ENCODE peak calls at places on chromosomes 6 and 20, in ten cellular contexts. One of them, this sample, is unnamed.

GRCh38 chr6:1124885-1125284 is 187.0 kb upstream of the FOXQ1 start:
- DNase-seq in Peyer's patch: no peak
- DNase-seq in cardiac fibroblast: no peak
- DNase-seq in right lobe of liver: no peak
- DNase-seq in neural progenitor cell: no peak
- DNase-seq in body of pancreas: no peak
- DNase-seq in heart left ventricle: no peak
- DNase-seq in A549: no peak
- DNase-seq in upper lobe of right lung: no peak
- DNase-seq in fibroblast of pulmonary artery: no peak
- DNase-seq in this sample: no peak

GRCh38 chr6:897561-898207 is 204.7 kb upstream of the EXOC2 start:
- DNase-seq in Peyer's patch: no peak
- DNase-seq in cardiac fibroblast: no peak
- DNase-seq in right lobe of liver: no peak
- DNase-seq in neural progenitor cell: no peak
- DNase-seq in body of pancreas: no peak
- DNase-seq in heart left ventricle: no peak
- DNase-seq in A549: no peak
- DNase-seq in upper lobe of right lung: no peak
- DNase-seq in fibroblast of pulmonary artery: no peak
- DNase-seq in this sample: no peak

GRCh38 chr6:151940307-151940706 is 132.8 kb downstream of the ESR1 start:
- DNase-seq in Peyer's patch: no peak
- DNase-seq in cardiac fibroblast: no peak
- DNase-seq in right lobe of liver: no peak
- DNase-seq in neural progenitor cell: no peak
- DNase-seq in body of pancreas: no peak
- DNase-seq in heart left ventricle: no peak
- DNase-seq in A549: no peak
- DNase-seq in upper lobe of right lung: no peak
- DNase-seq in fibroblast of pulmonary artery: no peak
- DNase-seq in this sample: no peak

GRCh38 chr20:8583209-8584106 is 451.4 kb downstream of the PLCB1 start:
- DNase-seq in Peyer's patch: no peak
- DNase-seq in cardiac fibroblast: peak
- DNase-seq in right lobe of liver: no peak
- DNase-seq in neural progenitor cell: no peak
- DNase-seq in body of pancreas: no peak
- DNase-seq in heart left ventricle: no peak
- DNase-seq in A549: no peak
- DNase-seq in upper lobe of right lung: no peak
- DNase-seq in fibroblast of pulmonary artery: peak
- DNase-seq in this sample: no peak

GRCh38 chr6:46628498-46628897 is 24.1 kb downstream of the CYP39A1 start:
- DNase-seq in Peyer's patch: no peak
- DNase-seq in cardiac fibroblast: no peak
- DNase-seq in right lobe of liver: no peak
- DNase-seq in neural progenitor cell: no peak
- DNase-seq in body of pancreas: no peak
- DNase-seq in heart left ventricle: no peak
- DNase-seq in A549: no peak
- DNase-seq in upper lobe of right lung: no peak
- DNase-seq in fibroblast of pulmonary artery: no peak
- DNase-seq in this sample: no peak

GRCh38 chr6:56842602-56843475 is 112.1 kb upstream of the BEND6 start:
- DNase-seq in Peyer's patch: peak
- DNase-seq in cardiac fibroblast: peak
- DNase-seq in right lobe of liver: peak
- DNase-seq in neural progenitor cell: no peak
- DNase-seq in body of pancreas: peak
- DNase-seq in heart left ventricle: peak
- DNase-seq in A549: peak
- DNase-seq in upper lobe of right lung: peak
- DNase-seq in fibroblast of pulmonary artery: peak
- DNase-seq in this sample: no peak

GRCh38 chr6:41818271-41819054 is 31.0 kb downstream of the TOMM6 start:
- DNase-seq in Peyer's patch: no peak
- DNase-seq in cardiac fibroblast: peak
- DNase-seq in right lobe of liver: no peak
- DNase-seq in neural progenitor cell: no peak
- DNase-seq in body of pancreas: no peak
- DNase-seq in heart left ventricle: no peak
- DNase-seq in A549: no peak
- DNase-seq in upper lobe of right lung: no peak
- DNase-seq in fibroblast of pulmonary artery: peak
- DNase-seq in this sample: no peak

GRCh38 chr6:165718486-165718885 is 55.4 kb upstream of the PDE10A start:
- DNase-seq in Peyer's patch: no peak
- DNase-seq in cardiac fibroblast: peak
- DNase-seq in right lobe of liver: no peak
- DNase-seq in neural progenitor cell: no peak
- DNase-seq in body of pancreas: no peak
- DNase-seq in heart left ventricle: no peak
- DNase-seq in A549: no peak
- DNase-seq in upper lobe of right lung: no peak
- DNase-seq in fibroblast of pulmonary artery: peak
- DNase-seq in this sample: no peak

GRCh38 chr6:129402244-129402643 is 307.7 kb downstream of the ARHGAP18 start:
- DNase-seq in Peyer's patch: no peak
- DNase-seq in cardiac fibroblast: no peak
- DNase-seq in right lobe of liver: no peak
- DNase-seq in neural progenitor cell: no peak
- DNase-seq in body of pancreas: no peak
- DNase-seq in heart left ventricle: no peak
- DNase-seq in A549: no peak
- DNase-seq in upper lobe of right lung: no peak
- DNase-seq in fibroblast of pulmonary artery: peak
- DNase-seq in this sample: peak

GRCh38 chr20:38221041-38221589 is 39.4 kb downstream of the KIAA1755 start:
- DNase-seq in Peyer's patch: peak
- DNase-seq in cardiac fibroblast: peak
- DNase-seq in right lobe of liver: peak
- DNase-seq in neural progenitor cell: peak
- DNase-seq in body of pancreas: peak
- DNase-seq in heart left ventricle: peak
- DNase-seq in A549: peak
- DNase-seq in upper lobe of right lung: peak
- DNase-seq in fibroblast of pulmonary artery: peak
- DNase-seq in this sample: peak

GRCh38 chr20:57688864-57689263 is 21.0 kb downstream of the PMEPA1 start:
- DNase-seq in Peyer's patch: no peak
- DNase-seq in cardiac fibroblast: no peak
- DNase-seq in right lobe of liver: no peak
- DNase-seq in neural progenitor cell: no peak
- DNase-seq in body of pancreas: no peak
- DNase-seq in heart left ventricle: peak
- DNase-seq in A549: no peak
- DNase-seq in upper lobe of right lung: no peak
- DNase-seq in fibroblast of pulmonary artery: no peak
- DNase-seq in this sample: no peak

GRCh38 chr6:134249759-134250602 is 67.9 kb downstream of the SGK1 start:
- DNase-seq in Peyer's patch: no peak
- DNase-seq in cardiac fibroblast: peak
- DNase-seq in right lobe of liver: no peak
- DNase-seq in neural progenitor cell: no peak
- DNase-seq in body of pancreas: peak
- DNase-seq in heart left ventricle: no peak
- DNase-seq in A549: peak
- DNase-seq in upper lobe of right lung: no peak
- DNase-seq in fibroblast of pulmonary artery: peak
- DNase-seq in this sample: peak

GRCh38 chr6:43491750-43492661 is 14.6 kb downstream of the TJAP1 start:
- DNase-seq in Peyer's patch: peak
- DNase-seq in cardiac fibroblast: peak
- DNase-seq in right lobe of liver: peak
- DNase-seq in neural progenitor cell: no peak
- DNase-seq in body of pancreas: no peak
- DNase-seq in heart left ventricle: peak
- DNase-seq in A549: no peak
- DNase-seq in upper lobe of right lung: peak
- DNase-seq in fibroblast of pulmonary artery: peak
- DNase-seq in this sample: peak

GRCh38 chr20:52137850-52138249 is 53.7 kb downstream of the ZFP64 start:
- DNase-seq in Peyer's patch: no peak
- DNase-seq in cardiac fibroblast: no peak
- DNase-seq in right lobe of liver: no peak
- DNase-seq in neural progenitor cell: no peak
- DNase-seq in body of pancreas: no peak
- DNase-seq in heart left ventricle: no peak
- DNase-seq in A549: no peak
- DNase-seq in upper lobe of right lung: no peak
- DNase-seq in fibroblast of pulmonary artery: no peak
- DNase-seq in this sample: no peak

GRCh38 chr20:40892642-40893041 is 136.0 kb upstream of the TOP1 start:
- DNase-seq in Peyer's patch: no peak
- DNase-seq in cardiac fibroblast: no peak
- DNase-seq in right lobe of liver: no peak
- DNase-seq in neural progenitor cell: no peak
- DNase-seq in body of pancreas: no peak
- DNase-seq in heart left ventricle: no peak
- DNase-seq in A549: no peak
- DNase-seq in upper lobe of right lung: no peak
- DNase-seq in fibroblast of pulmonary artery: no peak
- DNase-seq in this sample: no peak
- TF ChIP-seq CTCF in Peyer's patch: no peak
- TF ChIP-seq CTCF in cardiac fibroblast: no peak
- TF ChIP-seq CTCF in right lobe of liver: no peak
- TF ChIP-seq CTCF in neural progenitor cell: no peak
- TF ChIP-seq CTCF in body of pancreas: no peak
- TF ChIP-seq CTCF in heart left ventricle: no peak
- TF ChIP-seq CTCF in A549: no peak
- TF ChIP-seq CTCF in upper lobe of right lung: no peak
- TF ChIP-seq CTCF in fibroblast of pulmonary artery: no peak
- TF ChIP-seq CTCF in this sample: no peak

DNA sequence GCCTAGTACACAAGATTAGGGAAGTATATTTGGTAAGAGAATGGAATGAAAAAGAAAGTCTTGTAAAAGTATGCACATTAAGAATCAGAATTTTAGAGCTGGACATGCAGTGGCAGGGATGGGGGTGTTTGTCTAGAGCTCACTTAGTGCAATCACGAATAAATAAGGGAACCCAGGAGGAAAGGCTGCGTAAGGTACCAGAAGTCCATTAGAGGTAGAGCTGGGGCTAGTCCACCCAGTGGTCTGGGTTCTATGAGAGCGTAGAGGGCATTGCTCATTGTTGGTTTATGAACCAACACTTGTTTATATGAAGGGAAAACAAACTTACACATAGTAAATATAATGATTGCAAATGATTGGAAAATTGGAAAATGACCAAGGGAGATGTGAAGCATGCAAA is 3.1 kb downstream of the CDC40 start:
- DNase-seq in Peyer's patch: no peak
- DNase-seq in cardiac fibroblast: no peak
- DNase-seq in right lobe of liver: no peak
- DNase-seq in neural progenitor cell: no peak
- DNase-seq in body of pancreas: no peak
- DNase-seq in heart left ventricle: no peak
- DNase-seq in A549: no peak
- DNase-seq in upper lobe of right lung: no peak
- DNase-seq in fibroblast of pulmonary artery: no peak
- DNase-seq in this sample: no peak
- H3K4me3 ChIP-seq in Peyer's patch: no peak
- H3K4me3 ChIP-seq in cardiac fibroblast: no peak
- H3K4me3 ChIP-seq in right lobe of liver: no peak
- H3K4me3 ChIP-seq in neural progenitor cell: no peak
- H3K4me3 ChIP-seq in body of pancreas: no peak
- H3K4me3 ChIP-seq in heart left ventricle: no peak
- H3K4me3 ChIP-seq in A549: no peak
- H3K4me3 ChIP-seq in upper lobe of right lung: no peak
- H3K4me3 ChIP-seq in fibroblast of pulmonary artery: no peak
- H3K4me3 ChIP-seq in this sample: no peak

GRCh38 chr6:143998686-143999085 is 9.4 kb downstream of the PLAGL1 start:
- DNase-seq in Peyer's patch: no peak
- DNase-seq in cardiac fibroblast: no peak
- DNase-seq in right lobe of liver: no peak
- DNase-seq in neural progenitor cell: no peak
- DNase-seq in body of pancreas: no peak
- DNase-seq in heart left ventricle: no peak
- DNase-seq in A549: no peak
- DNase-seq in upper lobe of right lung: no peak
- DNase-seq in fibroblast of pulmonary artery: no peak
- DNase-seq in this sample: no peak

GRCh38 chr6:143993965-143994646 is 14.0 kb downstream of the PLAGL1 start:
- DNase-seq in Peyer's patch: no peak
- DNase-seq in cardiac fibroblast: no peak
- DNase-seq in right lobe of liver: no peak
- DNase-seq in neural progenitor cell: no peak
- DNase-seq in body of pancreas: no peak
- DNase-seq in heart left ventricle: no peak
- DNase-seq in A549: no peak
- DNase-seq in upper lobe of right lung: no peak
- DNase-seq in fibroblast of pulmonary artery: no peak
- DNase-seq in this sample: no peak

GRCh38 chr6:143999406-143999805 is 8.7 kb downstream of the PLAGL1 start:
- DNase-seq in Peyer's patch: no peak
- DNase-seq in cardiac fibroblast: peak
- DNase-seq in right lobe of liver: no peak
- DNase-seq in neural progenitor cell: no peak
- DNase-seq in body of pancreas: no peak
- DNase-seq in heart left ventricle: no peak
- DNase-seq in A549: no peak
- DNase-seq in upper lobe of right lung: no peak
- DNase-seq in fibroblast of pulmonary artery: peak
- DNase-seq in this sample: peak
- TF ChIP-seq CTCF in Peyer's patch: no peak
- TF ChIP-seq CTCF in cardiac fibroblast: no peak
- TF ChIP-seq CTCF in right lobe of liver: no peak
- TF ChIP-seq CTCF in neural progenitor cell: no peak
- TF ChIP-seq CTCF in body of pancreas: no peak
- TF ChIP-seq CTCF in heart left ventricle: no peak
- TF ChIP-seq CTCF in A549: no peak
- TF ChIP-seq CTCF in upper lobe of right lung: no peak
- TF ChIP-seq CTCF in fibroblast of pulmonary artery: no peak
- TF ChIP-seq CTCF in this sample: no peak

DNA sequence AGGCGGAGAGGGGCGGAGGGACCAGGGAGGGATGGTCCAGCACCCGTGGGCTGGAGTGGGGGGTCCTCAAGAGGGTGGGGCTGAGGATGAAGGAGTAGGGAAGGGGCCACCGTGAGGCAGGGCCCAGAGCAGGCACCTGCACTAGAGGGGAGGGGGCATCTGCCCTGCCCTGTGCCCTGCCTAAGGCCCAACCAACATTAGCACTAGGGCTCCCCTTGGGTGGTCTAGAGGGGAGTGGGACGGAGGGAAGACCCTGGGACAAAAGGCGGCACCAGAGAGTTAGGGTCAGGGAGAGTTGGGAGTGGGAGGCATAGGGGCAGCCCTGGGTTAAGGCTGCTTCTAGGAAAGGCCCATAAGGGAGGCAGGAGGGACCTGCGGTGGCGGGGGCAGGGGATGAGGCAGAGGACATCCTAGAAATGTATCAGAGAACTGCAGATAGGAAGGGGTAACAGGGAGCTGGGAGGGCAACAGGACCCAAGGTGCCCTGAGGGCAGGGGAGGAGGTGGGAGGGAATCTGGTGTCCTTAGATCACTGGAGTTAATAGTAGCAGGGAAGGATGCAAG is 24.5 kb downstream of the HLA-F start:
- DNase-seq in Peyer's patch: no peak
- DNase-seq in cardiac fibroblast: no peak
- DNase-seq in right lobe of liver: no peak
- DNase-seq in neural progenitor cell: no peak
- DNase-seq in body of pancreas: no peak
- DNase-seq in heart left ventricle: no peak
- DNase-seq in A549: no peak
- DNase-seq in upper lobe of right lung: no peak
- DNase-seq in fibroblast of pulmonary artery: no peak
- DNase-seq in this sample: no peak
- H3K4me3 ChIP-seq in Peyer's patch: peak
- H3K4me3 ChIP-seq in cardiac fibroblast: peak
- H3K4me3 ChIP-seq in right lobe of liver: peak
- H3K4me3 ChIP-seq in neural progenitor cell: peak
- H3K4me3 ChIP-seq in body of pancreas: no peak
- H3K4me3 ChIP-seq in heart left ventricle: peak
- H3K4me3 ChIP-seq in A549: no peak
- H3K4me3 ChIP-seq in upper lobe of right lung: peak
- H3K4me3 ChIP-seq in fibroblast of pulmonary artery: peak
- H3K4me3 ChIP-seq in this sample: peak